ENCODE peak calls at places on chromosomes 11 and 22, in seven cellular contexts. J, A, E, Y, S, H and K are unnamed samples.

GRCh38 chr11:68340003-68340767 is 27.8 kb downstream of the LRP5 start:
- DNase-seq in H (no peak), Y (no peak), E (no peak), S (no peak), A (no peak), J (no peak), K (no peak)

GRCh38 chr11:112481431-112481830 is 220.8 kb upstream of the PLET1 start:
- DNase-seq in A (no peak), S (no peak), H (no peak), E (no peak), J (no peak), Y (no peak), K (no peak)

GRCh38 chr11:70732493-70733206 is 334.3 kb downstream of the CTTN start:
- DNase-seq in S (no peak), H (no peak), E (no peak), J (no peak), Y (no peak), A (no peak), K (no peak)

GRCh38 chr22:19121631-19122142 is 525 bp downstream of the DGCR2 start:
- DNase-seq in Y (peak), E (peak), S (peak), A (peak), J (peak), H (peak), K (peak)

GRCh38 chr11:121105851-121106250 is 4.8 kb downstream of the TECTA start:
- DNase-seq in E (no peak), H (no peak), A (no peak), Y (peak), S (no peak), J (no peak), K (no peak)

GRCh38 chr11:37317803-37318202 is 719.8 kb upstream of the RAG2 start:
- DNase-seq in Y (no peak), H (no peak), E (no peak), S (no peak), A (no peak), J (no peak), K (no peak)

GRCh38 chr11:8832571-8833260 is 78.3 kb upstream of the AKIP1 start:
- DNase-seq in S (peak), Y (peak), H (no peak), A (peak), J (no peak), E (peak), K (peak)

GRCh38 chr11:113618360-113618759 is 87.7 kb downstream of the TMPRSS5 start:
- DNase-seq in H (no peak), E (peak), S (peak), J (no peak), A (peak), Y (no peak), K (peak)

GRCh38 chr11:113730887-113731726 is 25.0 kb upstream of the TMPRSS5 start:
- DNase-seq in S (peak), E (peak), A (peak), J (peak), Y (peak), H (no peak), K (peak)

GRCh38 chr11:60880635-60881282 is 13.4 kb downstream of the ZP1 start:
- DNase-seq in Y (no peak), S (no peak), E (no peak), A (no peak), H (no peak), J (no peak), K (no peak)

GRCh38 chr11:12657336-12657735 is 16.9 kb upstream of the TEAD1 start:
- DNase-seq in J (no peak), Y (no peak), A (no peak), S (no peak), E (no peak), H (no peak), K (no peak)

GRCh38 chr11:65218446-65218845 is 36.7 kb downstream of the CAPN1 start:
- DNase-seq in H (no peak), E (no peak), J (no peak), Y (no peak), A (no peak), S (no peak), K (no peak)

GRCh38 chr22:48947636-48948035 is 880.0 kb downstream of the BRD1 start:
- DNase-seq in A (no peak), Y (no peak), E (no peak), H (no peak), S (no peak), J (no peak), K (no peak)

GRCh38 chr11:44835326-44835725 is 108.6 kb downstream of the TSPAN18 start:
- DNase-seq in Y (no peak), S (no peak), E (no peak), H (no peak), J (no peak), A (no peak), K (no peak)

GRCh38 chr22:31647516-31647915 is 14.5 kb downstream of the PISD start:
- DNase-seq in H (no peak), E (peak), J (no peak), S (peak), A (peak), Y (no peak), K (peak)

GRCh38 chr22:25452116-25452700 is 112.3 kb upstream of the GRK3 start:
- DNase-seq in E (no peak), Y (no peak), J (no peak), S (peak), H (no peak), A (no peak), K (peak)

GRCh38 chr11:9701799-9702198 is 37.9 kb downstream of the SWAP70 start:
- DNase-seq in A (no peak), S (no peak), E (no peak), H (no peak), J (peak), Y (peak), K (no peak)

GRCh38 chr11:65982824-65983588 is 19.0 kb downstream of the EIF1AD start:
- DNase-seq in S (no peak), J (no peak), Y (no peak), H (no peak), E (no peak), A (no peak), K (no peak)